ENCODE peak calls at places on chromosomes 5 and 9, in eight cellular contexts. One of them, this sample, is unnamed. For H3K4me1, the result is how much of the 10 kb centered on the place peaks cover.

GRCh38 chr5:68227532-68228160 is 12.1 kb downstream of the PIK3R1 start:
- DNase-seq in ovary: no peak
- DNase-seq in transverse colon: no peak
- DNase-seq in tibial nerve: no peak
- DNase-seq in cardiac muscle cell: no peak
- DNase-seq in pancreas: no peak
- DNase-seq in thoracic aorta: no peak
- DNase-seq in lung: no peak
- DNase-seq in this sample: no peak

GRCh38 chr9:7058539-7058938 is 300.8 kb downstream of the KDM4C start:
- DNase-seq in tibial nerve: no peak
- DNase-seq in ovary: no peak
- DNase-seq in lung: no peak
- DNase-seq in transverse colon: no peak
- DNase-seq in cardiac muscle cell: no peak
- DNase-seq in thoracic aorta: no peak
- DNase-seq in pancreas: no peak
- DNase-seq in this sample: no peak

GRCh38 chr9:214488-215448 is at the start of gene DOCK8:
- DNase-seq in ovary: peak
- DNase-seq in thoracic aorta: no peak
- DNase-seq in transverse colon: peak
- DNase-seq in lung: peak
- DNase-seq in pancreas: peak
- DNase-seq in tibial nerve: peak
- DNase-seq in cardiac muscle cell: peak
- DNase-seq in this sample: peak

GRCh38 chr9:136545065-136545965 is 533 bp downstream of the NOTCH1 start:
- DNase-seq in transverse colon: no peak
- DNase-seq in cardiac muscle cell: no peak
- DNase-seq in tibial nerve: no peak
- DNase-seq in thoracic aorta: no peak
- DNase-seq in pancreas: no peak
- DNase-seq in ovary: no peak
- DNase-seq in lung: no peak
- DNase-seq in this sample: no peak

GRCh38 chr9:114150608-114151007 is 4.7 kb upstream of the COL27A1 start:
- DNase-seq in ovary: no peak
- DNase-seq in transverse colon: no peak
- DNase-seq in thoracic aorta: no peak
- DNase-seq in lung: no peak
- DNase-seq in cardiac muscle cell: no peak
- DNase-seq in tibial nerve: no peak
- DNase-seq in pancreas: no peak
- DNase-seq in this sample: no peak

GRCh38 chr9:93645921-93646639 is 69.7 kb downstream of the PHF2 start:
- DNase-seq in transverse colon: peak
- DNase-seq in cardiac muscle cell: no peak
- DNase-seq in pancreas: no peak
- DNase-seq in thoracic aorta: no peak
- DNase-seq in lung: no peak
- DNase-seq in ovary: peak
- DNase-seq in tibial nerve: no peak
- DNase-seq in this sample: no peak

GRCh38 chr5:89105836-89106235 is 222.9 kb upstream of the MEF2C start:
- DNase-seq in lung: no peak
- DNase-seq in transverse colon: no peak
- DNase-seq in pancreas: no peak
- DNase-seq in tibial nerve: no peak
- DNase-seq in ovary: no peak
- DNase-seq in cardiac muscle cell: no peak
- DNase-seq in thoracic aorta: no peak
- DNase-seq in this sample: no peak

GRCh38 chr5:38462972-38463633 is 93.3 kb downstream of the LIFR start:
- DNase-seq in ovary: no peak
- DNase-seq in tibial nerve: no peak
- DNase-seq in cardiac muscle cell: no peak
- DNase-seq in thoracic aorta: no peak
- DNase-seq in lung: no peak
- DNase-seq in pancreas: no peak
- DNase-seq in transverse colon: no peak
- DNase-seq in this sample: no peak

GRCh38 chr5:132883261-132883834 is 9.9 kb downstream of the LEAP2 start:
- DNase-seq in cardiac muscle cell: peak
- DNase-seq in transverse colon: peak
- DNase-seq in tibial nerve: peak
- DNase-seq in thoracic aorta: no peak
- DNase-seq in ovary: no peak
- DNase-seq in lung: no peak
- DNase-seq in pancreas: no peak
- DNase-seq in this sample: peak

GRCh38 chr5:142840591-142840990 is 70.4 kb downstream of the ARHGAP26 start:
- DNase-seq in thoracic aorta: no peak
- DNase-seq in transverse colon: no peak
- DNase-seq in ovary: no peak
- DNase-seq in pancreas: no peak
- DNase-seq in cardiac muscle cell: no peak
- DNase-seq in tibial nerve: peak
- DNase-seq in lung: no peak
- DNase-seq in this sample: no peak

GRCh38 chr5:136892026-136892425 is 526.7 kb upstream of the TRPC7 start:
- DNase-seq in lung: no peak
- DNase-seq in pancreas: no peak
- DNase-seq in tibial nerve: no peak
- DNase-seq in thoracic aorta: no peak
- DNase-seq in transverse colon: no peak
- DNase-seq in ovary: no peak
- DNase-seq in cardiac muscle cell: no peak
- DNase-seq in this sample: no peak

GRCh38 chr9:116286287-116286686 is 132.7 kb downstream of the PAPPA start:
- DNase-seq in transverse colon: no peak
- DNase-seq in ovary: no peak
- DNase-seq in tibial nerve: no peak
- DNase-seq in pancreas: no peak
- DNase-seq in thoracic aorta: no peak
- DNase-seq in cardiac muscle cell: peak
- DNase-seq in lung: no peak
- DNase-seq in this sample: no peak

GRCh38 chr5:109644829-109645228 is 44.9 kb upstream of the MAN2A1 start:
- DNase-seq in transverse colon: no peak
- DNase-seq in thoracic aorta: no peak
- DNase-seq in ovary: no peak
- DNase-seq in tibial nerve: no peak
- DNase-seq in lung: no peak
- DNase-seq in cardiac muscle cell: no peak
- DNase-seq in pancreas: no peak
- DNase-seq in this sample: no peak

GRCh38 chr5:172564883-172565282 is 76.2 kb upstream of the NEURL1B start:
- DNase-seq in transverse colon: no peak
- DNase-seq in ovary: no peak
- DNase-seq in lung: no peak
- DNase-seq in cardiac muscle cell: no peak
- DNase-seq in pancreas: no peak
- DNase-seq in thoracic aorta: no peak
- DNase-seq in tibial nerve: no peak
- DNase-seq in this sample: no peak
- H3K4me1 ChIP-seq in transverse colon: under half
- H3K4me1 ChIP-seq in ovary: under half
- H3K4me1 ChIP-seq in lung: under half
- H3K4me1 ChIP-seq in cardiac muscle cell: under half
- H3K4me1 ChIP-seq in pancreas: under half
- H3K4me1 ChIP-seq in thoracic aorta: under half
- H3K4me1 ChIP-seq in tibial nerve: under half
- H3K4me1 ChIP-seq in this sample: under half

GRCh38 chr5:98109561-98110006 is 663.9 kb upstream of the RGMB start:
- DNase-seq in cardiac muscle cell: no peak
- DNase-seq in pancreas: no peak
- DNase-seq in tibial nerve: no peak
- DNase-seq in ovary: no peak
- DNase-seq in transverse colon: no peak
- DNase-seq in thoracic aorta: no peak
- DNase-seq in lung: no peak
- DNase-seq in this sample: no peak
- H3K4me3 ChIP-seq in cardiac muscle cell: no peak
- H3K4me3 ChIP-seq in pancreas: no peak
- H3K4me3 ChIP-seq in tibial nerve: no peak
- H3K4me3 ChIP-seq in ovary: no peak
- H3K4me3 ChIP-seq in transverse colon: no peak
- H3K4me3 ChIP-seq in thoracic aorta: no peak
- H3K4me3 ChIP-seq in lung: no peak
- H3K4me3 ChIP-seq in this sample: no peak

DNA sequence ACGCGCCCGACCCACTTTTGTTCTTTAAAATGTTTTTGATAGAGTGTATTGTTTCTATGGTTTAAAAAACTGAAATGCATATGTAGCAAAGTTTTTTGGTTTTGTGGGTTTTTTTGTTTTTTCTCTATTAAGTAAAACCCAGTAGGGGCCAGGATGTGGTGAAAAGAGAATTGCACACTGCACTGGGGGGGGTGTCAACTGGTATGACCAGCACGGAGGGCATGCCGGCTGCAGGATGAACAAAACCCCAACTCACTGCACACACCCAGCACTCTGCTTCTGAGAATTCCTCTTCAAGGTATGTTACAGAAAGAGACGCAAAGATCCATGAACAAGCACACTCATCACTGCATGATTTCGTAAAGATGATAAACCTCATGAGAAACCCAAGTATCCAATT is 75.0 kb downstream of the STK10 start:
- DNase-seq in lung: no peak
- DNase-seq in pancreas: no peak
- DNase-seq in tibial nerve: no peak
- DNase-seq in ovary: no peak
- DNase-seq in thoracic aorta: no peak
- DNase-seq in cardiac muscle cell: no peak
- DNase-seq in transverse colon: peak
- DNase-seq in this sample: no peak
- H3K4me1 ChIP-seq in lung: under half
- H3K4me1 ChIP-seq in pancreas: under half
- H3K4me1 ChIP-seq in tibial nerve: under half
- H3K4me1 ChIP-seq in ovary: under half
- H3K4me1 ChIP-seq in thoracic aorta: under half
- H3K4me1 ChIP-seq in cardiac muscle cell: under half
- H3K4me1 ChIP-seq in transverse colon: under half
- H3K4me1 ChIP-seq in this sample: under half

GRCh38 chr5:179624841-179625271 is 1.4 kb upstream of the HNRNPH1 start:
- DNase-seq in tibial nerve: no peak
- DNase-seq in lung: no peak
- DNase-seq in transverse colon: no peak
- DNase-seq in thoracic aorta: no peak
- DNase-seq in cardiac muscle cell: no peak
- DNase-seq in pancreas: no peak
- DNase-seq in ovary: peak
- DNase-seq in this sample: no peak
- H3K4me3 ChIP-seq in tibial nerve: peak
- H3K4me3 ChIP-seq in lung: no peak
- H3K4me3 ChIP-seq in transverse colon: no peak
- H3K4me3 ChIP-seq in thoracic aorta: peak
- H3K4me3 ChIP-seq in cardiac muscle cell: no peak
- H3K4me3 ChIP-seq in pancreas: no peak
- H3K4me3 ChIP-seq in ovary: no peak
- H3K4me3 ChIP-seq in this sample: no peak

GRCh38 chr5:2755371-2755715 is 3.9 kb upstream of the IRX2 start:
- DNase-seq in lung: no peak
- DNase-seq in thoracic aorta: no peak
- DNase-seq in ovary: no peak
- DNase-seq in transverse colon: no peak
- DNase-seq in tibial nerve: no peak
- DNase-seq in pancreas: no peak
- DNase-seq in cardiac muscle cell: no peak
- DNase-seq in this sample: no peak

GRCh38 chr5:2753452-2754409 is 2.3 kb upstream of the IRX2 start:
- DNase-seq in transverse colon: no peak
- DNase-seq in lung: no peak
- DNase-seq in cardiac muscle cell: peak
- DNase-seq in ovary: no peak
- DNase-seq in thoracic aorta: no peak
- DNase-seq in pancreas: no peak
- DNase-seq in tibial nerve: no peak
- DNase-seq in this sample: no peak

GRCh38 chr5:2756211-2756746 is 4.8 kb upstream of the IRX2 start:
- DNase-seq in lung: peak
- DNase-seq in transverse colon: no peak
- DNase-seq in ovary: no peak
- DNase-seq in tibial nerve: no peak
- DNase-seq in pancreas: no peak
- DNase-seq in cardiac muscle cell: peak
- DNase-seq in thoracic aorta: no peak
- DNase-seq in this sample: peak

GRCh38 chr5:2755811-2756210 is 4.3 kb upstream of the IRX2 start:
- DNase-seq in ovary: no peak
- DNase-seq in pancreas: no peak
- DNase-seq in transverse colon: no peak
- DNase-seq in cardiac muscle cell: peak
- DNase-seq in thoracic aorta: no peak
- DNase-seq in lung: no peak
- DNase-seq in tibial nerve: no peak
- DNase-seq in this sample: no peak

DNA sequence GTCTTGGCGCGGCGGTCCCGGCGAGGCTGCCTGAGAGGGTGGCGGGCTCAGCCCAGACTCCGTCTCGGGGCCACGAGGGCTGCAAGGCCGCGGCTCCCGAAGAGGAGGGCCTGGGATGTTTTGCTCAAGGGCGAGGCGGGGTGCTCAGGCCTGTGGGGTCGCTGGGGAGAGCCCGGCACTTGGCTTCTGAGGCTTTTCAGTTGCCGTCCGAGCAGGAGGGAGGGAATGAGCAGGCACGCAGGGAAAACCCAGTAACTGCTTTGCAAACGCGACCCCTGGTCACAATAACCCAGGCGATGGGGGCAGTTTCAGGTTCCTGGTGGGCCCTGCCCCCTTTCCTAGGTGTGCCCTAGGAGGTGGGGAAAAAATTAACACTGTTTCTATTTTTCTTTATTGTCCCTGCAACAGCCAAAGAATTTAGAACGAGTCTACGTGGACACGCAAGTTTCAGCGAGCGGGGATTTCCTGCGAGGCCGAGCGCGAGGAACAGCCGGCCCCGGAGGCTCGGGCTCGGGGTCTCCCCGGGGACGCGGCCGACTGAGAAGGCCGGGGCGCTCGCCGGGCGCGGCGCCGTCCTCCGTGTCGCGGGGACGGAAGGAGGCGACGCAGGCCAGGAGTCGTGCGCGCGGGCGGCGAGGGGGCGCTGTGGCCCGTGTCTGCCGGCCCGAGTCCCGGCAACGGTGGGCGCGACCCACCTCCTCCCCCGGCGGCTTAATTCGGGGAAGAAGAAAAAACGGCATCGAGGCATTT is 3.3 kb upstream of the IRX2 start:
- DNase-seq in pancreas: no peak
- DNase-seq in tibial nerve: no peak
- DNase-seq in ovary: no peak
- DNase-seq in transverse colon: no peak
- DNase-seq in lung: no peak
- DNase-seq in thoracic aorta: no peak
- DNase-seq in cardiac muscle cell: peak
- DNase-seq in this sample: no peak
- H3K4me1 ChIP-seq in pancreas: under half
- H3K4me1 ChIP-seq in tibial nerve: under half
- H3K4me1 ChIP-seq in ovary: under half
- H3K4me1 ChIP-seq in transverse colon: under half
- H3K4me1 ChIP-seq in lung: under half
- H3K4me1 ChIP-seq in thoracic aorta: under half
- H3K4me1 ChIP-seq in cardiac muscle cell: under half
- H3K4me1 ChIP-seq in this sample: half or more

GRCh38 chr9:34991833-34992375 is 2.4 kb downstream of the DNAJB5 start:
- DNase-seq in ovary: no peak
- DNase-seq in tibial nerve: no peak
- DNase-seq in thoracic aorta: no peak
- DNase-seq in transverse colon: no peak
- DNase-seq in pancreas: peak
- DNase-seq in cardiac muscle cell: peak
- DNase-seq in lung: no peak
- DNase-seq in this sample: no peak
- H3K4me3 ChIP-seq in ovary: no peak
- H3K4me3 ChIP-seq in tibial nerve: no peak
- H3K4me3 ChIP-seq in thoracic aorta: peak
- H3K4me3 ChIP-seq in transverse colon: no peak
- H3K4me3 ChIP-seq in pancreas: no peak
- H3K4me3 ChIP-seq in cardiac muscle cell: no peak
- H3K4me3 ChIP-seq in lung: no peak
- H3K4me3 ChIP-seq in this sample: peak